ENCODE peak calls at places on chromosomes 4 and X, in four cellular contexts. I, P, S and Q are unnamed samples.

GRCh38 chr4:1760521-1761001 is 32.5 kb upstream of the FGFR3 start:
- DNase-seq in P (no peak), S (no peak), I (no peak), Q (no peak)

GRCh38 chrX:39613997-39614679 is 483.6 kb downstream of the BCOR start:
- DNase-seq in S (no peak), P (no peak), I (peak), Q (no peak)

GRCh38 chr4:23999714-24000113 is 109.9 kb upstream of the PPARGC1A start:
- DNase-seq in I (no peak), S (no peak), P (no peak), Q (no peak)

GRCh38 chr4:83771113-83771705 is 235.3 kb downstream of the GPAT3 start:
- DNase-seq in P (no peak), I (peak), S (peak), Q (no peak)

GRCh38 chrX:120486786-120487185 is 17.7 kb upstream of the LAMP2 start:
- DNase-seq in P (no peak), S (no peak), I (no peak), Q (no peak)

GRCh38 chr4:142307857-142308256 is 538.2 kb downstream of the INPP4B start:
- DNase-seq in S (no peak), I (peak), P (no peak), Q (no peak)

GRCh38 chr4:2484993-2485392 is 16.1 kb downstream of the RNF4 start:
- DNase-seq in S (peak), P (no peak), I (peak), Q (peak)

GRCh38 chr4:155781432-155781831 is 22.6 kb downstream of the GUCY1B1 start:
- DNase-seq in S (no peak), I (no peak), P (no peak), Q (no peak)

GRCh38 chr4:176499518-176499917 is 179.8 kb downstream of the SPCS3 start:
- DNase-seq in S (no peak), P (no peak), I (no peak), Q (no peak)

GRCh38 chrX:69170319-69170718 is 5.1 kb upstream of the PJA1 start:
- DNase-seq in I (no peak), S (no peak), P (no peak), Q (no peak)

GRCh38 chrX:23782455-23782854 is 518 bp upstream of the SAT1 start:
- DNase-seq in I (no peak), S (no peak), P (no peak), Q (no peak)

GRCh38 chrX:102832661-102833060 is 104.4 kb upstream of the RAB40AL start:
- DNase-seq in I (no peak), P (no peak), S (no peak), Q (no peak)

GRCh38 chr4:10640535-10641159 is 43.9 kb downstream of the CLNK start:
- DNase-seq in P (no peak), S (no peak), I (no peak), Q (peak)

GRCh38 chr4:288891-289290 is 16.4 kb downstream of the ZNF732 start:
- DNase-seq in S (no peak), P (no peak), I (no peak), Q (no peak)

GRCh38 chr4:3207531-3208037 is 41.4 kb upstream of the MSANTD1 start:
- DNase-seq in S (no peak), I (no peak), P (no peak), Q (no peak)

GRCh38 chr4:76074995-76075600 is 589 bp downstream of the ART3 start:
- DNase-seq in I (no peak), P (no peak), S (no peak), Q (no peak)

GRCh38 chr4:113837397-113837796 is 75.9 kb upstream of the CAMK2D start:
- DNase-seq in P (no peak), I (no peak), S (no peak), Q (no peak)
- H3K4me3 ChIP-seq in P (no peak), I (no peak), S (no peak), Q (no peak)

GRCh38 chr4:169283114-169283509 is 12.4 kb upstream of the SH3RF1 start:
- DNase-seq in I (no peak), S (no peak), P (no peak), Q (no peak)
- H3K27ac ChIP-seq in I (no peak), S (no peak), P (no peak), Q (no peak)

DNA sequence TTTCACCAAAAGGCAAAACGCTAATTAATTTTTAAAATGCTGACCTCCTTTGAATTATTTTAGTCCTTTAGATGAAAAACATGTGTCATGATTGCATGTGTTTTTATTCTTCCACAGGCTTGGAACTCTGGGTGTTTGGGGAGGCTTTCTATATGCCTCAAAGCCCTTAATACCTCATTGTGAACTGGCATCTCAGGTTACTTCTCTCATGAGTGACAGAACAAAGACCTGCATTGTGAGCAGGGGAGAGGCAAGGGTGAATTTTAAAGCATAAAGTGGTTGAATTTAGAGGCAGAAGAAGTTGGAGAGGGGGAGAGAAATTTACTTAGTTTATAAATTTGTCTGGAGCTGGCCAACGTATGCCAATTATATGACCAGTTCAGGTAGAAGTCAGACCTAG is 119.5 kb downstream of the ARSF start:
- DNase-seq in P (no peak), I (no peak), S (no peak), Q (no peak)
- H3K4me3 ChIP-seq in P (no peak), I (no peak), S (no peak), Q (no peak)

GRCh38 chr4:124684301-124684700 is 28.2 kb downstream of the ANKRD50 start:
- DNase-seq in P (no peak), I (no peak), S (no peak), Q (no peak)

GRCh38 chr4:124686279-124686678 is 26.3 kb downstream of the ANKRD50 start:
- DNase-seq in I (no peak), P (no peak), S (no peak), Q (peak)

GRCh38 chr4:124691801-124692200 is 20.7 kb downstream of the ANKRD50 start:
- DNase-seq in P (no peak), S (no peak), I (no peak), Q (no peak)

DNA sequence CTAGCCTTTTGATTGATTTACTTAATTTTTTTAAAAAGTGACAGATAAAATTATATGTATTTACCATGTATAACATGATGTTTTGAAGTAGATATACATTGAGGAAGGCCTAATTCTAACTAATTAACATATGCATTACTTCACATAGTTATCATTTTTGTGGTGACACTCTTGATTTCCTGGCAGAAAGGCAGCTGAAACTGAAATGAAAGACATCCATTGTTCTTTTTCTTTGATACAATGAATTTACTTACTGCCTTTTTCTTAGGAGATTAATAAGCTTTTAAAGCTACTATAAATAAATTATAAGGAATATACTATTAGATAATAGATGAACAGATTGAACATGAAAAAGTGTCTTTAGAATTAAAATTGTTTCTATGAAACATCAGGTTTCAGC is 26.7 kb downstream of the ANKRD50 start:
- DNase-seq in P (no peak), I (no peak), S (no peak), Q (no peak)
- H3K27ac ChIP-seq in P (no peak), I (no peak), S (no peak), Q (no peak)

GRCh38 chr4:173281420-173282333 is 52.5 kb downstream of the HMGB2 start:
- DNase-seq in P (no peak), S (no peak), I (no peak), Q (no peak)
- H3K4me3 ChIP-seq in P (no peak), S (peak), I (no peak), Q (no peak)

GRCh38 chrX:11481035-11481434 is 184.7 kb downstream of the ARHGAP6 start:
- DNase-seq in S (no peak), P (no peak), I (no peak), Q (no peak)
- H3K27ac ChIP-seq in S (no peak), P (no peak), I (no peak), Q (no peak)

GRCh38 chr4:94757192-94758140 is at the start of gene BMPR1B:
- DNase-seq in P (peak), S (no peak), I (no peak), Q (peak)

GRCh38 chr4:94762326-94762725 is 4.6 kb downstream of the BMPR1B start:
- DNase-seq in S (no peak), P (no peak), I (no peak), Q (no peak)

GRCh38 chr4:94758700-94759399 is 1.1 kb downstream of the BMPR1B start:
- DNase-seq in S (no peak), I (no peak), P (peak), Q (no peak)

GRCh38 chr4:94759767-94760211 is 2.0 kb downstream of the BMPR1B start:
- DNase-seq in P (no peak), I (no peak), S (no peak), Q (no peak)

DNA sequence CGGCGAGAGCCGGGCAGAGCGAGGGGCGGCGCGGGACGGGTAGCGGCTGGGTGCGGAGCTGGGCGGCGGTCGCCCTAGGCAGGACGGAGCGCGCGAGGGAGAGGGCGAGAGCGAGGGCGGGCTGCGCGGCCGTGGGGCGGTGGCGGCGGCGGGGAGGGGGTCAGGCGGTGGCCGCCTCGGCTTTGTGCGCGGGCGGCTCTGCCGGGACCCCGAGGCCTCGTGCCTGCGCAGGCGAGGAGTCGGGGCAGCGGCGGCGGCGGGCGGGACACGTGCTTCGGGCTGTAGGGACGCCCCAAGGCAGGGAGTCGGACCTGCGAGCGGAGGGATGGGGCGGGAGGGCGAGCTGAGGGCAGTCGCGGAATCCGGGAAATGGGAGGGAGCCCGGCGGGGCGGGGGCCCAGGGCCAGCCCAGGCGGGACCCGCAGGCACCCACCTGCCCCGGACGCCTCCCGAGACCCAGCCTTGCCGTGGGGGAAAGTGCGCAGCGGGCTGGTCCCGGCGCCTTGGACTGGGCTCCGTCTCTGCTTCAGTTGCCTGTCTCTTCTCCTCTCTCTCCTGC is 465 bp downstream of the BMPR1B start:
- DNase-seq in P (peak), I (peak), S (no peak), Q (peak)
- H3K4me3 ChIP-seq in P (peak), I (peak), S (peak), Q (peak)

GRCh38 chrX:22041931-22042530 is 9.9 kb downstream of the PHEX start:
- DNase-seq in I (no peak), P (no peak), S (no peak), Q (no peak)

GRCh38 chrX:22039541-22039940 is 7.4 kb downstream of the PHEX start:
- DNase-seq in S (no peak), I (no peak), P (no peak), Q (no peak)

GRCh38 chrX:22040184-22040583 is 8.1 kb downstream of the PHEX start:
- DNase-seq in I (no peak), P (no peak), S (no peak), Q (no peak)

GRCh38 chrX:22037225-22037624 is 5.1 kb downstream of the PHEX start:
- DNase-seq in I (no peak), P (no peak), S (no peak), Q (no peak)

GRCh38 chrX:22037911-22038537 is 5.9 kb downstream of the PHEX start:
- DNase-seq in P (no peak), I (no peak), S (no peak), Q (no peak)
- H3K27ac ChIP-seq in P (no peak), I (no peak), S (no peak), Q (no peak)

GRCh38 chr4:15676899-15677298 is 4.7 kb upstream of the FAM200B start:
- DNase-seq in S (no peak), I (no peak), P (no peak), Q (no peak)
- H3K4me3 ChIP-seq in S (no peak), I (no peak), P (no peak), Q (no peak)

DNA sequence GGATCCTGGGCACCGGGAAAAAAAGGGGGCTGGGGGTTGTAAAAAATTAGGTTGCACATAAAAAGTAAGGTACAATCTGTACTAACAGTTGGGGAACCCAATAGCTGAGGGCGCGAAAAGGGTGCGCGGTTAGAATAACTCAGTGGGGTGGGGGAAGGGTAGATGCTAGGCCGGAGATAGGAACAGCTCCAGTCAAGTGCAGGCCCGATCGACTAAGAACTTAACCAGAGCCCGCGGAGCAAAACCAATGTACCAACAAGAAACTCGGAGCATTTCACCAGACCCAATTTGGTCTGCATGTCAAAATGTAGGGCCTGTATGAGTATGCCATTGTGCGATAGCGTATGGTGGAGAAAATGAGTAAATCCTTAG is 1.3 kb downstream of the HNRNPD start:
- DNase-seq in I (peak), P (peak), S (peak), Q (no peak)
- H3K27ac ChIP-seq in I (peak), P (peak), S (peak), Q (no peak)